ENCODE peak calls at places on chromosomes 11 and 22, in seven cellular contexts. One of them, this sample, is unnamed. For H3K27me3, the result is how much of the 10 kb centered on the place peaks cover.

GRCh38 chr22:30806391-30806861 is 111.8 kb downstream of the OSBP2 start:
- DNase-seq in GM23338: peak
- DNase-seq in HCT116: peak
- DNase-seq in HepG2: peak
- DNase-seq in CD4-positive, CD25-positive, alpha-beta regulatory T cell: no peak
- DNase-seq in body of pancreas: no peak
- DNase-seq in sigmoid colon: no peak
- DNase-seq in this sample: no peak

GRCh38 chr22:35987487-35987886 is 41.1 kb downstream of the RBFOX2 start:
- DNase-seq in GM23338: no peak
- DNase-seq in HCT116: no peak
- DNase-seq in HepG2: peak
- DNase-seq in CD4-positive, CD25-positive, alpha-beta regulatory T cell: no peak
- DNase-seq in body of pancreas: no peak
- DNase-seq in sigmoid colon: no peak
- DNase-seq in this sample: no peak

GRCh38 chr11:115892016-115892415 is 387.8 kb upstream of the CADM1 start:
- DNase-seq in GM23338: no peak
- DNase-seq in HCT116: no peak
- DNase-seq in HepG2: no peak
- DNase-seq in CD4-positive, CD25-positive, alpha-beta regulatory T cell: no peak
- DNase-seq in body of pancreas: no peak
- DNase-seq in sigmoid colon: no peak
- DNase-seq in this sample: no peak

GRCh38 chr11:92227233-92227593 is 2.6 kb downstream of the FAT3 start:
- DNase-seq in GM23338: peak
- DNase-seq in HCT116: no peak
- DNase-seq in HepG2: no peak
- DNase-seq in CD4-positive, CD25-positive, alpha-beta regulatory T cell: no peak
- DNase-seq in body of pancreas: no peak
- DNase-seq in sigmoid colon: no peak
- DNase-seq in this sample: no peak

GRCh38 chr11:72069787-72070251 is 10.5 kb downstream of the NUMA1 start:
- DNase-seq in GM23338: peak
- DNase-seq in HCT116: peak
- DNase-seq in HepG2: peak
- DNase-seq in CD4-positive, CD25-positive, alpha-beta regulatory T cell: no peak
- DNase-seq in body of pancreas: peak
- DNase-seq in sigmoid colon: peak
- DNase-seq in this sample: peak

GRCh38 chr22:16866167-16866566 is 41.0 kb upstream of the XKR3 start:
- DNase-seq in GM23338: no peak
- DNase-seq in HCT116: no peak
- DNase-seq in HepG2: no peak
- DNase-seq in CD4-positive, CD25-positive, alpha-beta regulatory T cell: no peak
- DNase-seq in body of pancreas: no peak
- DNase-seq in sigmoid colon: no peak
- DNase-seq in this sample: no peak

GRCh38 chr11:746289-747175 is 732 bp upstream of the TALDO1 start:
- DNase-seq in GM23338: peak
- DNase-seq in HCT116: no peak
- DNase-seq in HepG2: no peak
- DNase-seq in CD4-positive, CD25-positive, alpha-beta regulatory T cell: peak
- DNase-seq in body of pancreas: peak
- DNase-seq in sigmoid colon: peak
- DNase-seq in this sample: no peak

GRCh38 chr22:36077261-36077660 is 48.6 kb upstream of the RBFOX2 start:
- DNase-seq in GM23338: no peak
- DNase-seq in HCT116: no peak
- DNase-seq in HepG2: no peak
- DNase-seq in CD4-positive, CD25-positive, alpha-beta regulatory T cell: no peak
- DNase-seq in body of pancreas: no peak
- DNase-seq in sigmoid colon: no peak
- DNase-seq in this sample: no peak

GRCh38 chr11:65571940-65572339 is 398 bp upstream of the FAM89B start:
- DNase-seq in GM23338: peak
- DNase-seq in HCT116: no peak
- DNase-seq in HepG2: no peak
- DNase-seq in CD4-positive, CD25-positive, alpha-beta regulatory T cell: no peak
- DNase-seq in body of pancreas: peak
- DNase-seq in sigmoid colon: no peak
- DNase-seq in this sample: no peak

GRCh38 chr11:10784229-10785145 is 24.2 kb downstream of the EIF4G2 start:
- DNase-seq in GM23338: no peak
- DNase-seq in HCT116: no peak
- DNase-seq in HepG2: no peak
- DNase-seq in CD4-positive, CD25-positive, alpha-beta regulatory T cell: no peak
- DNase-seq in body of pancreas: no peak
- DNase-seq in sigmoid colon: no peak
- DNase-seq in this sample: no peak

GRCh38 chr22:31075961-31076360 is 5.2 kb upstream of the SMTN start:
- DNase-seq in GM23338: no peak
- DNase-seq in HCT116: no peak
- DNase-seq in HepG2: no peak
- DNase-seq in CD4-positive, CD25-positive, alpha-beta regulatory T cell: no peak
- DNase-seq in body of pancreas: peak
- DNase-seq in sigmoid colon: peak
- DNase-seq in this sample: no peak

GRCh38 chr11:83159901-83160865 is 3.3 kb downstream of the PCF11 start:
- DNase-seq in GM23338: no peak
- DNase-seq in HCT116: no peak
- DNase-seq in HepG2: no peak
- DNase-seq in CD4-positive, CD25-positive, alpha-beta regulatory T cell: no peak
- DNase-seq in body of pancreas: peak
- DNase-seq in sigmoid colon: no peak
- DNase-seq in this sample: no peak

GRCh38 chr11:71140206-71140919 is 112.0 kb downstream of the SHANK2 start:
- DNase-seq in GM23338: no peak
- DNase-seq in HCT116: no peak
- DNase-seq in HepG2: no peak
- DNase-seq in CD4-positive, CD25-positive, alpha-beta regulatory T cell: no peak
- DNase-seq in body of pancreas: peak
- DNase-seq in sigmoid colon: no peak
- DNase-seq in this sample: peak

GRCh38 chr11:57460756-57461749 is 725 bp downstream of the RTN4RL2 start:
- DNase-seq in GM23338: peak
- DNase-seq in HCT116: no peak
- DNase-seq in HepG2: no peak
- DNase-seq in CD4-positive, CD25-positive, alpha-beta regulatory T cell: no peak
- DNase-seq in body of pancreas: peak
- DNase-seq in sigmoid colon: no peak
- DNase-seq in this sample: no peak

GRCh38 chr11:44345781-44346180 is 35.8 kb upstream of the ALX4 start:
- DNase-seq in GM23338: no peak
- DNase-seq in HCT116: no peak
- DNase-seq in HepG2: no peak
- DNase-seq in CD4-positive, CD25-positive, alpha-beta regulatory T cell: no peak
- DNase-seq in body of pancreas: no peak
- DNase-seq in sigmoid colon: no peak
- DNase-seq in this sample: no peak
- H3K27me3 ChIP-seq in GM23338: under half
- H3K27me3 ChIP-seq in HCT116: under half
- H3K27me3 ChIP-seq in HepG2: under half
- H3K27me3 ChIP-seq in CD4-positive, CD25-positive, alpha-beta regulatory T cell: under half
- H3K27me3 ChIP-seq in body of pancreas: under half
- H3K27me3 ChIP-seq in sigmoid colon: under half
- H3K27me3 ChIP-seq in this sample: under half

GRCh38 chr11:117703209-117703608 is 93.8 kb downstream of the DSCAML1 start:
- DNase-seq in GM23338: no peak
- DNase-seq in HCT116: no peak
- DNase-seq in HepG2: peak
- DNase-seq in CD4-positive, CD25-positive, alpha-beta regulatory T cell: no peak
- DNase-seq in body of pancreas: peak
- DNase-seq in sigmoid colon: no peak
- DNase-seq in this sample: no peak
- H3K27me3 ChIP-seq in GM23338: under half
- H3K27me3 ChIP-seq in HCT116: under half
- H3K27me3 ChIP-seq in HepG2: under half
- H3K27me3 ChIP-seq in CD4-positive, CD25-positive, alpha-beta regulatory T cell: under half
- H3K27me3 ChIP-seq in body of pancreas: under half
- H3K27me3 ChIP-seq in sigmoid colon: under half
- H3K27me3 ChIP-seq in this sample: under half

GRCh38 chr11:7578276-7578955 is 64.6 kb downstream of the PPFIBP2 start:
- DNase-seq in GM23338: no peak
- DNase-seq in HCT116: no peak
- DNase-seq in HepG2: no peak
- DNase-seq in CD4-positive, CD25-positive, alpha-beta regulatory T cell: no peak
- DNase-seq in body of pancreas: no peak
- DNase-seq in sigmoid colon: no peak
- DNase-seq in this sample: no peak

GRCh38 chr11:7577883-7578242 is 64.1 kb downstream of the PPFIBP2 start:
- DNase-seq in GM23338: peak
- DNase-seq in HCT116: no peak
- DNase-seq in HepG2: no peak
- DNase-seq in CD4-positive, CD25-positive, alpha-beta regulatory T cell: no peak
- DNase-seq in body of pancreas: no peak
- DNase-seq in sigmoid colon: no peak
- DNase-seq in this sample: peak

GRCh38 chr11:7575841-7576451 is 62.1 kb downstream of the PPFIBP2 start:
- DNase-seq in GM23338: no peak
- DNase-seq in HCT116: no peak
- DNase-seq in HepG2: peak
- DNase-seq in CD4-positive, CD25-positive, alpha-beta regulatory T cell: no peak
- DNase-seq in body of pancreas: peak
- DNase-seq in sigmoid colon: no peak
- DNase-seq in this sample: peak

GRCh38 chr11:7576671-7577225 is 62.9 kb downstream of the PPFIBP2 start:
- DNase-seq in GM23338: peak
- DNase-seq in HCT116: no peak
- DNase-seq in HepG2: no peak
- DNase-seq in CD4-positive, CD25-positive, alpha-beta regulatory T cell: no peak
- DNase-seq in body of pancreas: no peak
- DNase-seq in sigmoid colon: peak
- DNase-seq in this sample: no peak

GRCh38 chr11:7577226-7577882 is 63.6 kb downstream of the PPFIBP2 start:
- DNase-seq in GM23338: no peak
- DNase-seq in HCT116: no peak
- DNase-seq in HepG2: no peak
- DNase-seq in CD4-positive, CD25-positive, alpha-beta regulatory T cell: no peak
- DNase-seq in body of pancreas: no peak
- DNase-seq in sigmoid colon: peak
- DNase-seq in this sample: no peak
- H3K27me3 ChIP-seq in GM23338: under half
- H3K27me3 ChIP-seq in HCT116: under half
- H3K27me3 ChIP-seq in HepG2: under half
- H3K27me3 ChIP-seq in CD4-positive, CD25-positive, alpha-beta regulatory T cell: under half
- H3K27me3 ChIP-seq in body of pancreas: under half
- H3K27me3 ChIP-seq in sigmoid colon: under half
- H3K27me3 ChIP-seq in this sample: under half

GRCh38 chr11:110711448-110711775 is 825 bp downstream of the ARHGAP20 start:
- DNase-seq in GM23338: no peak
- DNase-seq in HCT116: no peak
- DNase-seq in HepG2: no peak
- DNase-seq in CD4-positive, CD25-positive, alpha-beta regulatory T cell: no peak
- DNase-seq in body of pancreas: no peak
- DNase-seq in sigmoid colon: no peak
- DNase-seq in this sample: no peak

GRCh38 chr11:110713469-110713776 is 1.2 kb upstream of the ARHGAP20 start:
- DNase-seq in GM23338: no peak
- DNase-seq in HCT116: no peak
- DNase-seq in HepG2: no peak
- DNase-seq in CD4-positive, CD25-positive, alpha-beta regulatory T cell: no peak
- DNase-seq in body of pancreas: no peak
- DNase-seq in sigmoid colon: peak
- DNase-seq in this sample: no peak

GRCh38 chr11:110711776-110712642 is at the start of gene ARHGAP20:
- DNase-seq in GM23338: peak
- DNase-seq in HCT116: no peak
- DNase-seq in HepG2: peak
- DNase-seq in CD4-positive, CD25-positive, alpha-beta regulatory T cell: peak
- DNase-seq in body of pancreas: peak
- DNase-seq in sigmoid colon: peak
- DNase-seq in this sample: peak

GRCh38 chr11:110712643-110713468 is 619 bp upstream of the ARHGAP20 start:
- DNase-seq in GM23338: peak
- DNase-seq in HCT116: no peak
- DNase-seq in HepG2: no peak
- DNase-seq in CD4-positive, CD25-positive, alpha-beta regulatory T cell: no peak
- DNase-seq in body of pancreas: peak
- DNase-seq in sigmoid colon: peak
- DNase-seq in this sample: no peak

GRCh38 chr11:110710520-110711381 is 1.5 kb downstream of the ARHGAP20 start:
- DNase-seq in GM23338: peak
- DNase-seq in HCT116: no peak
- DNase-seq in HepG2: peak
- DNase-seq in CD4-positive, CD25-positive, alpha-beta regulatory T cell: no peak
- DNase-seq in body of pancreas: peak
- DNase-seq in sigmoid colon: peak
- DNase-seq in this sample: peak
- H3K27me3 ChIP-seq in GM23338: half or more
- H3K27me3 ChIP-seq in HCT116: under half
- H3K27me3 ChIP-seq in HepG2: under half
- H3K27me3 ChIP-seq in CD4-positive, CD25-positive, alpha-beta regulatory T cell: half or more
- H3K27me3 ChIP-seq in body of pancreas: under half
- H3K27me3 ChIP-seq in sigmoid colon: under half
- H3K27me3 ChIP-seq in this sample: under half

GRCh38 chr11:32434387-32435151 is 770 bp downstream of the WT1 start:
- DNase-seq in GM23338: peak
- DNase-seq in HCT116: no peak
- DNase-seq in HepG2: peak
- DNase-seq in CD4-positive, CD25-positive, alpha-beta regulatory T cell: no peak
- DNase-seq in body of pancreas: no peak
- DNase-seq in sigmoid colon: no peak
- DNase-seq in this sample: no peak
- H3K27me3 ChIP-seq in GM23338: half or more
- H3K27me3 ChIP-seq in HCT116: under half
- H3K27me3 ChIP-seq in HepG2: half or more
- H3K27me3 ChIP-seq in CD4-positive, CD25-positive, alpha-beta regulatory T cell: under half
- H3K27me3 ChIP-seq in body of pancreas: under half
- H3K27me3 ChIP-seq in sigmoid colon: half or more
- H3K27me3 ChIP-seq in this sample: half or more

GRCh38 chr11:43580735-43581369 is 99.7 kb upstream of the HSD17B12 start:
- DNase-seq in GM23338: peak
- DNase-seq in HCT116: no peak
- DNase-seq in HepG2: no peak
- DNase-seq in CD4-positive, CD25-positive, alpha-beta regulatory T cell: no peak
- DNase-seq in body of pancreas: no peak
- DNase-seq in sigmoid colon: no peak
- DNase-seq in this sample: no peak
- H3K27me3 ChIP-seq in GM23338: half or more
- H3K27me3 ChIP-seq in HCT116: under half
- H3K27me3 ChIP-seq in HepG2: half or more
- H3K27me3 ChIP-seq in CD4-positive, CD25-positive, alpha-beta regulatory T cell: under half
- H3K27me3 ChIP-seq in body of pancreas: under half
- H3K27me3 ChIP-seq in sigmoid colon: half or more
- H3K27me3 ChIP-seq in this sample: under half

DNA sequence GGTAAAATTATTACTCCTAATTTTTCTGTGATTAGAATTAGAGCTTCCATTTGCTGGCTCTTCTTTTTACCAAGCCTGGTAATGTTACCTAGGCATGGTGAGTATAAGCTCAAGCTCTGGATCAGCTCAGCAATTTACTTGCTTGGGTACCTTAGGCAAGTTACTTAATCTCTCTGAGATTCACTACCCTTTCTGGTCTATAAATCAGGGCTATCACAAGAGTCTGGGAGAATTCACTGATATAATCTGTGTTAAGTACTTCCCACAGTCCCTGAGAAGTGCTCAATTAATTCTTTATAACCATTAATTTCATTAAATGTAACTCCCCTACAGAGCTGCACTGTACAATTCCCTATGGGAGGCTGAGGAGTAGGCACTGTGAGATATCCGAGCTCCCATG is 44.2 kb downstream of the TMEM123 start:
- DNase-seq in GM23338: no peak
- DNase-seq in HCT116: no peak
- DNase-seq in HepG2: no peak
- DNase-seq in CD4-positive, CD25-positive, alpha-beta regulatory T cell: no peak
- DNase-seq in body of pancreas: no peak
- DNase-seq in sigmoid colon: no peak
- DNase-seq in this sample: no peak
- H3K27me3 ChIP-seq in GM23338: under half
- H3K27me3 ChIP-seq in HCT116: under half
- H3K27me3 ChIP-seq in HepG2: under half
- H3K27me3 ChIP-seq in CD4-positive, CD25-positive, alpha-beta regulatory T cell: under half
- H3K27me3 ChIP-seq in body of pancreas: under half
- H3K27me3 ChIP-seq in sigmoid colon: under half
- H3K27me3 ChIP-seq in this sample: under half

This sample was measured in breast epithelium.